ENCODE peak calls at places on chromosomes 4 and X, in nine cellular contexts. One of them, this sample, is unnamed.

GRCh38 chr4:3805731-3806130 is 39.5 kb downstream of the ADRA2C start:
- DNase-seq in NCI-H1092: no peak
- DNase-seq in HFF-Myc: no peak
- DNase-seq in upper lobe of right lung: no peak
- DNase-seq in AG10803: no peak
- DNase-seq in activated CD8-positive, alpha-beta memory T cell treated with anti-CD3 and anti-CD28 coated beads, Interleukin-2, amount 50 U/mL, for 4 hours: no peak
- DNase-seq in T-helper 1 cell: no peak
- DNase-seq in suprapubic skin: no peak
- DNase-seq in HepG2: no peak
- DNase-seq in this sample: no peak

GRCh38 chrX:116806288-116806802 is 343.6 kb upstream of the CT83 start:
- DNase-seq in HepG2: no peak
- DNase-seq in HFF-Myc: no peak
- DNase-seq in T-helper 1 cell: no peak
- DNase-seq in AG10803: no peak
- DNase-seq in suprapubic skin: no peak
- DNase-seq in NCI-H1092: no peak
- DNase-seq in activated CD8-positive, alpha-beta memory T cell treated with anti-CD3 and anti-CD28 coated beads, Interleukin-2, amount 50 U/mL, for 4 hours: no peak
- DNase-seq in upper lobe of right lung: no peak
- DNase-seq in this sample: no peak

GRCh38 chrX:17520206-17520605 is 145.2 kb downstream of the NHS start:
- DNase-seq in upper lobe of right lung: no peak
- DNase-seq in activated CD8-positive, alpha-beta memory T cell treated with anti-CD3 and anti-CD28 coated beads, Interleukin-2, amount 50 U/mL, for 4 hours: no peak
- DNase-seq in HFF-Myc: no peak
- DNase-seq in AG10803: peak
- DNase-seq in HepG2: no peak
- DNase-seq in NCI-H1092: no peak
- DNase-seq in T-helper 1 cell: no peak
- DNase-seq in suprapubic skin: no peak
- DNase-seq in this sample: no peak

GRCh38 chr4:84938316-84938715 is 28.2 kb downstream of the WDFY3 start:
- DNase-seq in suprapubic skin: no peak
- DNase-seq in T-helper 1 cell: no peak
- DNase-seq in HepG2: peak
- DNase-seq in HFF-Myc: no peak
- DNase-seq in AG10803: peak
- DNase-seq in upper lobe of right lung: no peak
- DNase-seq in NCI-H1092: no peak
- DNase-seq in activated CD8-positive, alpha-beta memory T cell treated with anti-CD3 and anti-CD28 coated beads, Interleukin-2, amount 50 U/mL, for 4 hours: no peak
- DNase-seq in this sample: no peak

GRCh38 chr4:99642725-99643489 is 14.7 kb downstream of the C4orf54 start:
- DNase-seq in suprapubic skin: no peak
- DNase-seq in upper lobe of right lung: no peak
- DNase-seq in HFF-Myc: no peak
- DNase-seq in AG10803: no peak
- DNase-seq in HepG2: no peak
- DNase-seq in activated CD8-positive, alpha-beta memory T cell treated with anti-CD3 and anti-CD28 coated beads, Interleukin-2, amount 50 U/mL, for 4 hours: no peak
- DNase-seq in T-helper 1 cell: no peak
- DNase-seq in NCI-H1092: no peak
- DNase-seq in this sample: peak

GRCh38 chr4:54958236-54958635 is 167.2 kb downstream of the KDR start:
- DNase-seq in HepG2: no peak
- DNase-seq in activated CD8-positive, alpha-beta memory T cell treated with anti-CD3 and anti-CD28 coated beads, Interleukin-2, amount 50 U/mL, for 4 hours: no peak
- DNase-seq in NCI-H1092: no peak
- DNase-seq in suprapubic skin: no peak
- DNase-seq in upper lobe of right lung: no peak
- DNase-seq in T-helper 1 cell: no peak
- DNase-seq in AG10803: peak
- DNase-seq in HFF-Myc: no peak
- DNase-seq in this sample: no peak

GRCh38 chr4:46462746-46463145 is 72.8 kb upstream of the GABRA2 start:
- DNase-seq in activated CD8-positive, alpha-beta memory T cell treated with anti-CD3 and anti-CD28 coated beads, Interleukin-2, amount 50 U/mL, for 4 hours: no peak
- DNase-seq in T-helper 1 cell: no peak
- DNase-seq in suprapubic skin: no peak
- DNase-seq in NCI-H1092: no peak
- DNase-seq in AG10803: no peak
- DNase-seq in upper lobe of right lung: no peak
- DNase-seq in HepG2: no peak
- DNase-seq in HFF-Myc: no peak
- DNase-seq in this sample: no peak

GRCh38 chr4:992297-993110 is 700 bp downstream of the SLC26A1 start:
- DNase-seq in NCI-H1092: no peak
- DNase-seq in T-helper 1 cell: no peak
- DNase-seq in suprapubic skin: no peak
- DNase-seq in HepG2: peak
- DNase-seq in activated CD8-positive, alpha-beta memory T cell treated with anti-CD3 and anti-CD28 coated beads, Interleukin-2, amount 50 U/mL, for 4 hours: no peak
- DNase-seq in HFF-Myc: no peak
- DNase-seq in upper lobe of right lung: peak
- DNase-seq in AG10803: no peak
- DNase-seq in this sample: no peak

GRCh38 chr4:72255269-72255668 is 223.5 kb downstream of the NPFFR2 start:
- DNase-seq in HFF-Myc: no peak
- DNase-seq in T-helper 1 cell: no peak
- DNase-seq in NCI-H1092: no peak
- DNase-seq in HepG2: no peak
- DNase-seq in suprapubic skin: no peak
- DNase-seq in activated CD8-positive, alpha-beta memory T cell treated with anti-CD3 and anti-CD28 coated beads, Interleukin-2, amount 50 U/mL, for 4 hours: no peak
- DNase-seq in upper lobe of right lung: no peak
- DNase-seq in AG10803: no peak
- DNase-seq in this sample: no peak

GRCh38 chr4:1472148-1472797 is 66.0 kb upstream of the NKX1-1 start:
- DNase-seq in upper lobe of right lung: no peak
- DNase-seq in activated CD8-positive, alpha-beta memory T cell treated with anti-CD3 and anti-CD28 coated beads, Interleukin-2, amount 50 U/mL, for 4 hours: no peak
- DNase-seq in T-helper 1 cell: no peak
- DNase-seq in suprapubic skin: peak
- DNase-seq in HFF-Myc: no peak
- DNase-seq in HepG2: no peak
- DNase-seq in AG10803: no peak
- DNase-seq in NCI-H1092: no peak
- DNase-seq in this sample: no peak

GRCh38 chr4:2469192-2469984 is 482 bp downstream of the RNF4 start:
- DNase-seq in NCI-H1092: no peak
- DNase-seq in HepG2: no peak
- DNase-seq in upper lobe of right lung: peak
- DNase-seq in activated CD8-positive, alpha-beta memory T cell treated with anti-CD3 and anti-CD28 coated beads, Interleukin-2, amount 50 U/mL, for 4 hours: peak
- DNase-seq in HFF-Myc: no peak
- DNase-seq in T-helper 1 cell: peak
- DNase-seq in AG10803: peak
- DNase-seq in suprapubic skin: no peak
- DNase-seq in this sample: no peak

GRCh38 chrX:22577181-22577580 is 304.5 kb downstream of the CBLL2 start:
- DNase-seq in NCI-H1092: no peak
- DNase-seq in T-helper 1 cell: no peak
- DNase-seq in activated CD8-positive, alpha-beta memory T cell treated with anti-CD3 and anti-CD28 coated beads, Interleukin-2, amount 50 U/mL, for 4 hours: no peak
- DNase-seq in suprapubic skin: no peak
- DNase-seq in AG10803: peak
- DNase-seq in HepG2: no peak
- DNase-seq in upper lobe of right lung: no peak
- DNase-seq in HFF-Myc: no peak
- DNase-seq in this sample: no peak